ENCODE peak calls at places on chromosomes 4 and X, in four cellular contexts. V is stomach, R is A549, L is transverse colon. K is an unnamed sample.

GRCh38 chr4:145716200-145716599 is 36.3 kb downstream of the C4orf51 start:
- DNase-seq in V (no peak), R (no peak), L (no peak), K (no peak)

GRCh38 chr4:110748071-110748470 is 125.2 kb upstream of the PITX2 start:
- DNase-seq in R (no peak), L (no peak), V (no peak), K (no peak)

GRCh38 chrX:100316987-100317386 is 93.1 kb downstream of the PCDH19 start:
- DNase-seq in L (no peak), V (no peak), R (no peak), K (no peak)

GRCh38 chr4:24032371-24032989 is 142.6 kb upstream of the PPARGC1A start:
- DNase-seq in V (peak), R (no peak), L (peak), K (peak)

GRCh38 chrX:72576161-72576896 is 3.7 kb upstream of the HDAC8 start:
- DNase-seq in V (no peak), L (no peak), R (no peak), K (peak)

GRCh38 chrX:42466706-42467105 is 311.3 kb downstream of the PPP1R2C start:
- DNase-seq in V (no peak), L (no peak), R (no peak), K (no peak)

GRCh38 chr4:57291911-57292310 is 181.7 kb upstream of the IGFBP7 start:
- DNase-seq in V (no peak), R (no peak), L (no peak), K (no peak)

GRCh38 chrX:105101378-105101777 is 119.1 kb downstream of the TEX13A start:
- DNase-seq in L (no peak), V (no peak), R (no peak), K (no peak)

GRCh38 chr4:126939401-126939800 is 693.4 kb upstream of the INTU start:
- DNase-seq in V (no peak), R (no peak), L (no peak), K (no peak)

GRCh38 chr4:124483043-124483906 is 229.3 kb downstream of the ANKRD50 start:
- DNase-seq in L (no peak), V (no peak), R (no peak), K (no peak)

GRCh38 chrX:24877854-24878650 is 137.7 kb downstream of the ARX start:
- DNase-seq in V (no peak), L (no peak), R (peak), K (no peak)

GRCh38 chrX:38365939-38366338 is 13.5 kb downstream of the OTC start:
- DNase-seq in R (no peak), L (no peak), V (no peak), K (no peak)

GRCh38 chr4:66887061-66887460 is 658.2 kb downstream of the CENPC start:
- DNase-seq in V (no peak), R (no peak), L (no peak), K (no peak)

GRCh38 chrX:19698125-19698524 is 182.8 kb upstream of the MAP3K15 start:
- DNase-seq in V (no peak), L (no peak), R (no peak), K (no peak)

GRCh38 chrX:137166591-137166990 is 132.8 kb upstream of the GPR101 start:
- DNase-seq in V (peak), R (no peak), L (no peak), K (peak)

GRCh38 chr4:54527532-54527931 is 130.2 kb upstream of the KIT start:
- DNase-seq in R (no peak), L (no peak), V (no peak), K (no peak)

GRCh38 chr4:48331577-48332340 is 9.6 kb upstream of the SLAIN2 start:
- DNase-seq in L (no peak), R (no peak), V (no peak), K (no peak)

GRCh38 chrX:130909469-130910136 is 6.6 kb upstream of the ENOX2 start:
- DNase-seq in R (no peak), V (no peak), L (no peak), K (no peak)

GRCh38 chr4:140641789-140642439 is 73.2 kb upstream of the UCP1 start:
- DNase-seq in V (peak), R (no peak), L (no peak), K (no peak)

GRCh38 chr4:47990145-47990544 is 26.3 kb downstream of the CNGA1 start:
- DNase-seq in V (no peak), L (no peak), R (no peak), K (no peak)

GRCh38 chr4:109760682-109761081 is 30.8 kb upstream of the PLA2G12A start:
- DNase-seq in L (no peak), R (no peak), V (no peak), K (no peak)

GRCh38 chr4:165328101-165328425 is 594 bp downstream of the MSMO1 start:
- DNase-seq in L (no peak), R (no peak), V (no peak), K (no peak)

DNA sequence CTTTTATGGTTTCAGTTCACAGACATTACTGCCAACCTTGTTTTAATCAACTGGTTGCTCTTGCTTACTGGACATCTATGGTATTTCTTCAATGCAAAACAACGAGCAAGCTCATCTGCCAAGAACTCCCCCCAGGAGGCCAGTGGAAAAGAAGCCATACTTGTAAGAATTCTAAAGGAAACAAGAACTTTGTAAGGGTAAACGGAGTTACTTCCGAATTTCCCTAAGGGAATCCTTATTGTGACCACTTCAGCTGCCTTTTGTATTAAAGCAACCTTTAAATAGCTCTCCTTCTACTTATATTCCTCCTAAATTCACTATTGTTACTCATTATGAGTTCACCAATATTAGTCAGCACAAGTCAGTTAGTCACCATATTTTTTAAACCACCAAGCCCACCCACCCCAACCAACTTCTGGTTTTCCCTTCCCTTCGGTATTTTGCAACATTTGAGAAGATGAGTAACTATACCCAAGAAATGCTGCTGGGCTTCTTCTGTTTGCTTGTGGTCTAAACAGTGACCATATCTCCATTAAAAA is 602.8 kb upstream of the DIPK2B start:
- DNase-seq in V (no peak), L (no peak), R (no peak), K (no peak)
- TF ChIP-seq POLR2A in V (no peak), L (no peak), R (no peak), K (no peak)

DNA sequence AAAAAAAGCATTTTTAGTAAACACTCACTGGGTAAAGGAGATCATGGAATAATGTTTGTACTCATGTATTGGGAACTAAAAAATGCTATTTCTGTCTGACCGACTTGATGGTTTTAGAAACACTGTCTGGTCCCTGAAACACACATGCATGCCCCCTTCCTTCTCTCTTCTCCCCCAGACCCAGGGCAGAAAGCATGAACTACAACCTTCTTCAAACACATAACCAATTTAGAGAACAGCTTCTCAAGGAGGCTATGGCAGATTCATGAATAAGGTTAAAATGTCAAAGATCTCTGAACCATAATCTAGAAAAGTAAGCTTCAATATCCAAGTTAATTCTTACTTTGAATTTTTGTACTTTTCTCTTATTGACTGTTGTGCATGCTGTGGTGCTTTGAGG is 6.0 kb downstream of the CCNA2 start:
- DNase-seq in L (no peak), R (no peak), V (no peak), K (no peak)
- TF ChIP-seq POLR2A in L (no peak), R (no peak), V (no peak), K (no peak)

GRCh38 chr4:37686373-37687174 is at the start of gene RELL1:
- DNase-seq in L (peak), V (peak), R (peak), K (peak)
- TF ChIP-seq POLR2A in L (no peak), V (no peak), R (peak), K (peak)

GRCh38 chrX:46757593-46757992 is 1.3 kb downstream of the SLC9A7 start:
- DNase-seq in V (no peak), L (no peak), R (no peak), K (no peak)

GRCh38 chrX:46758163-46758955 is 559 bp downstream of the SLC9A7 start:
- DNase-seq in R (no peak), L (peak), V (no peak), K (peak)

GRCh38 chrX:46759645-46759974 is 692 bp upstream of the SLC9A7 start:
- DNase-seq in L (no peak), V (no peak), R (no peak), K (no peak)

GRCh38 chrX:46757052-46757451 is 1.9 kb downstream of the SLC9A7 start:
- DNase-seq in R (no peak), V (no peak), L (no peak), K (no peak)

DNA sequence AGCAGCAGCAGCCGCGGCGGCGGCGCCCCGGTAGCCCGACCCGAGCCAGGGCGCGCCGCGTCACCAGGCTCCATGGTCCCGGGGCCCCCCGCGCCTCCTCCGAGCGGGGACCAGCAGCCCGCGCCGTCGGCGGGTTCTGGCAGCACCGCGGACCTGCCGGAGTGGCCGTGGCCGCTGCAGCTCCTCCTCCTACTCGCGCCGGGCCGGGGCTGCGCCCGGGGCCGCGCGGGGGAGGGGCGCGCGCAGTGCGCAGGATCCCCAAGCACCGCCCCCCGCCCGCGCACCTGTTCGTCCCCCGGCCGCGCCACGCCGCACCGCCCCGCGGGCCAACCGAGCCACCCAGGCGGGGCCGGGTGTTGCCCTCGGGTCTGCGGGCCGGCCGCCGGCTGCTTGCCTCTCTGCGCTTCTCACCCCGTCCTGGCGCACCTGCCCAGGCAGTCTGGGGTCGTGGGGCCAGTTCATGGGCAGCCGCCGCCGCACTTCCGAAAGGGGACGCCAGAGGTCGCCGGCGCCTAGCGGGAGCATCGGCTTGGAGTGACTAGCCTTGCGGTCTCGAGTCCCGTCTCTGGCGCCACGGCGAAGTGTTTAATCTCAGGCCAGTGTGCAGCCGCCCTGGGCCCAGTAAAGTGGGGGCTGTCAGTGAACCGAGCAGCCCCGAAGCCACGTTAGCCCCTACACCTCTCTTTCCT is at the start of gene SLC9A7:
- DNase-seq in L (peak), V (peak), R (peak), K (peak)
- TF ChIP-seq POLR2A in L (no peak), V (no peak), R (peak), K (no peak)

GRCh38 chr4:139557506-139558110 is 1.6 kb upstream of the SETD7 start:
- DNase-seq in V (peak), L (no peak), R (no peak), K (no peak)

GRCh38 chr4:139555705-139556070 is 331 bp downstream of the SETD7 start:
- DNase-seq in V (peak), L (peak), R (no peak), K (peak)

GRCh38 chr4:139555073-139555704 is 830 bp downstream of the SETD7 start:
- DNase-seq in R (peak), L (peak), V (peak), K (peak)

GRCh38 chr4:139556735-139557505 is 901 bp upstream of the SETD7 start:
- DNase-seq in L (peak), R (peak), V (peak), K (peak)

GRCh38 chr4:139556071-139556734 is at the start of gene SETD7:
- DNase-seq in R (peak), L (peak), V (peak), K (peak)
- TF ChIP-seq POLR2A in R (peak), L (peak), V (no peak), K (no peak)

DNA sequence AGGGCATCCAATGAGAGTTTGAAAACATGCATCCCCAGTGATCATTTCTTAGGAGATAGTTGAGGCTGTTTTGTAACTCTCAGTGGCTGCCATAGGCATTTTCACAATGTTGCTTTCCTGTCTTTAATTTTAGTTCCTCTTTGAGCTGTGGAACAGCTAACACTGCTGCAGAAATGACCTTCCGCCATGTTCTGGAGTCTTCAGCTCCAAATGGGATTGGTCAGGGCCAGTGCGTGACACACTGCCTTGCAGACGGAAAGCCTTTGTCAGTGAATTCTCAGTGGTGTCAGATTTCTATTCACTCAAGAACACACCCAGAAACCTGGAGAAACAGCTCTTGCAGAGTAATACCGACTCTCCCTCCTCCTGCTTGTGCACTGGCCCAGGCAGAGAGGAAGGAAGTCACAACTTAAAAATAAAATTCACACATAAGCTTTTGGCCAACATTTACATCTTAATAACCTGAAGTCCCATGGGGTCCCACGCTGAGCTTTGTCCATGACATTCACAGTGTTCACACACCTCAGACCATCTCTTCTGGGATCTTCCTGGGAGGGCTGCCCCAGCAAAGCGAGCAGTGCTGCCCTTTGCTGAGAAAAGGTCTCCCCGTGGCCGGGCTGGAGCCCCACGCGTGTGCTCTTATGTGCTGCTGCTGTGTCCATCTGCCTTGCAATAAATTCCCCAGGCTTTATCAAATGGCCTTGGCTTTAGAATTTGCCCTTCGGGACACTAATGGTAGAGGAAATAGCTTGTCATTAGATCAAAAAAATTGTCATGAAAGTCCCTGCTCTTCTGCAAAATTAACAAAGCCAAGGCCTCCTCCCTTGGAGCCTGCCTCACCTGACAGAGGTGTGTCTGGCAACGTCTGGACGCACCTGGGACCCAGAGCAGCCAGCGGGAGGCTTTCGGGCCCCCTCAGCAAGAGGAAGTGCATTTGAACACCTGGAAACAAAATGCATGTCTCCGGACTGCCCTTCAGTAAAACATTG is 126.8 kb downstream of the IRF2 start:
- DNase-seq in V (peak), L (peak), R (no peak), K (no peak)
- TF ChIP-seq POLR2A in V (no peak), L (peak), R (no peak), K (no peak)

DNA sequence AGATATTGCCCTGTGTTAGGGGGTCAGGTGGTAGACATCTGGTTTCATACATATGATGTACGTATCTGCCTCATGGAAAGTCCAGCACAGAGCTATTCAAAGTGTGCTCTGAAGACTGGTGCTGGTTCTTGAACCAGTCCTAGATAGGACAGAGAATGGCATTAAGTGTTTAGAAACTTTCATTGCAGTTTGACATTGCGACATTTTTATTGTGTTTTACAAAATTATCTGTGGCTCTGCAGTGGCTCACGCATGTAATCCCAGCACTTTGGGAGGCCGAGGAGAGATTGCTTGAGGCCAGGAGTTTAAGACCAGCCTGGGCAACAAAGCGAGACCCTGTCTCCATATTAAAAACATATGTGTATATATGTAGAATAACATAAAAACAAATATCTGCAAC is 56.9 kb downstream of the USP9X start:
- DNase-seq in V (no peak), R (no peak), L (no peak), K (no peak)
- TF ChIP-seq POLR2A in V (no peak), R (no peak), L (no peak), K (no peak)

K was measured in erythroblast.